ENCODE peak calls at places on chromosomes 4 and X, in six cellular contexts. A, D, F, J, S and H are unnamed samples.

GRCh38 chr4:42855779-42856178 is 36.7 kb upstream of the GRXCR1 start:
- DNase-seq in A (no peak), D (no peak), F (no peak), J (no peak), S (no peak), H (no peak)

GRCh38 chrX:44935640-44936039 is 62.7 kb downstream of the KDM6A start:
- DNase-seq in A (no peak), D (no peak), F (no peak), J (no peak), S (no peak), H (no peak)

GRCh38 chrX:150648296-150648940 is 44.8 kb upstream of the MTMR1 start:
- DNase-seq in A (no peak), D (no peak), F (no peak), J (no peak), S (no peak), H (no peak)

GRCh38 chrX:21374163-21374993 is at the start of gene CNKSR2:
- DNase-seq in A (no peak), D (peak; percentile 91), F (peak; percentile 39), J (peak; percentile 10), S (no peak), H (peak; percentile 66)

GRCh38 chrX:16836371-16836770 is 33.8 kb downstream of the RBBP7 start:
- DNase-seq in A (no peak), D (peak; percentile 56), F (no peak), J (no peak), S (peak; percentile 18), H (peak; percentile 48)

GRCh38 chr4:37389967-37390580 is 145.5 kb downstream of the NWD2 start:
- DNase-seq in A (no peak), D (peak; percentile 34), F (no peak), J (peak; percentile 68), S (peak; percentile 33), H (no peak)

GRCh38 chrX:9171841-9172240 is 137.9 kb upstream of the FAM9B start:
- DNase-seq in A (no peak), D (no peak), F (no peak), J (peak; percentile 35), S (peak; percentile 70), H (no peak)

GRCh38 chr4:4384837-4385236 is 2.1 kb upstream of the NSG1 start:
- DNase-seq in A (no peak), D (peak; percentile 35), F (no peak), J (peak; percentile 40), S (no peak), H (peak; percentile 78)

GRCh38 chr4:141350122-141350904 is 129.6 kb downstream of the ZNF330 start:
- DNase-seq in A (no peak), D (no peak), F (no peak), J (peak; percentile 91), S (peak; percentile 94), H (no peak)

GRCh38 chr4:182143086-182143821 is 99.9 kb upstream of the TENM3 start:
- DNase-seq in A (no peak), D (peak; percentile 51), F (no peak), J (peak; percentile 25), S (peak; percentile 44), H (no peak)

GRCh38 chr4:14308229-14308651 is 680.7 kb upstream of the BOD1L1 start:
- DNase-seq in A (no peak), D (no peak), F (no peak), J (no peak), S (no peak), H (no peak)

GRCh38 chr4:105683038-105683437 is 25.5 kb downstream of the INTS12 start:
- DNase-seq in A (no peak), D (no peak), F (no peak), J (no peak), S (no peak), H (no peak)

GRCh38 chrX:140764401-140764919 is 54.9 kb downstream of the LINC00632 start:
- DNase-seq in A (no peak), D (peak; percentile 60), F (no peak), J (peak; percentile 73), S (peak; percentile 68), H (peak; percentile 32)

GRCh38 chr4:76781698-76782595 is 116.0 kb downstream of the SOWAHB start:
- DNase-seq in A (no peak), D (no peak), F (no peak), J (peak; percentile 79), S (peak; percentile 100), H (no peak)

GRCh38 chr4:72358483-72358882 is 210.5 kb downstream of the ADAMTS3 start:
- DNase-seq in A (no peak), D (no peak), F (no peak), J (no peak), S (no peak), H (no peak)

GRCh38 chrX:114611018-114611619 is 27.2 kb downstream of the HTR2C start:
- DNase-seq in A (no peak), D (peak; percentile 56), F (peak; percentile 7), J (peak; percentile 57), S (peak; percentile 44), H (no peak)

GRCh38 chr4:5758741-5759140 is 47.7 kb downstream of the EVC start:
- DNase-seq in A (peak; percentile 46), D (no peak), F (no peak), J (peak; percentile 77), S (peak; percentile 99), H (no peak)

GRCh38 chr4:38090450-38091246 is 130.4 kb downstream of the PTTG2 start:
- DNase-seq in A (no peak), D (no peak), F (no peak), J (no peak), S (no peak), H (no peak)

GRCh38 chr4:88613417-88613875 is 21.2 kb downstream of the HERC3 start:
- DNase-seq in A (no peak), D (no peak), F (peak; percentile 35), J (no peak), S (no peak), H (no peak)

GRCh38 chrX:38166478-38167083 is 54.1 kb downstream of the SRPX start:
- DNase-seq in A (no peak), D (peak; percentile 8), F (no peak), J (peak; percentile 47), S (no peak), H (no peak)

GRCh38 chrX:148794350-148794749 is 293.9 kb downstream of the AFF2 start:
- DNase-seq in A (no peak), D (no peak), F (no peak), J (no peak), S (no peak), H (no peak)

GRCh38 chr4:99202094-99202493 is 17.0 kb downstream of the ADH6 start:
- DNase-seq in A (no peak), D (no peak), F (no peak), J (no peak), S (no peak), H (no peak)

GRCh38 chrX:68703369-68703768 is 55.9 kb downstream of the STARD8 start:
- DNase-seq in A (no peak), D (no peak), F (no peak), J (no peak), S (no peak), H (no peak)

GRCh38 chrX:87299563-87300160 is 217.9 kb upstream of the KLHL4 start:
- DNase-seq in A (no peak), D (peak; percentile 3), F (no peak), J (peak; percentile 27), S (peak; percentile 0), H (no peak)

GRCh38 chr4:30828290-30828926 is 108.2 kb downstream of the PCDH7 start:
- DNase-seq in A (no peak), D (no peak), F (no peak), J (no peak), S (peak; percentile 16), H (no peak)

GRCh38 chrX:153539171-153539978 is 21.9 kb downstream of the ATP2B3 start:
- DNase-seq in A (peak; percentile 69), D (peak; percentile 80), F (peak; percentile 43), J (peak; percentile 67), S (peak; percentile 31), H (peak; percentile 82)

GRCh38 chr4:163611172-163611571 is 116.7 kb downstream of the TMA16 start:
- DNase-seq in A (no peak), D (no peak), F (no peak), J (no peak), S (no peak), H (no peak)

GRCh38 chrX:12798601-12799000 is 7.4 kb downstream of the PRPS2 start:
- DNase-seq in A (no peak), D (no peak), F (no peak), J (no peak), S (peak; percentile 12), H (no peak)
- TF ChIP-seq CTCF in A (no peak), D (no peak), F (no peak), J (no peak), S (no peak), H (no peak)

GRCh38 chr4:104447346-104447745 is 47.3 kb downstream of the CXXC4 start:
- DNase-seq in A (no peak), D (no peak), F (no peak), J (no peak), S (no peak), H (no peak)

GRCh38 chr4:104457308-104457981 is 37.2 kb downstream of the CXXC4 start:
- DNase-seq in A (no peak), D (no peak), F (no peak), J (no peak), S (no peak), H (no peak)

GRCh38 chr4:104449537-104449936 is 45.2 kb downstream of the CXXC4 start:
- DNase-seq in A (no peak), D (no peak), F (no peak), J (no peak), S (no peak), H (no peak)

GRCh38 chr4:104446431-104446925 is 48.2 kb downstream of the CXXC4 start:
- DNase-seq in A (no peak), D (no peak), F (no peak), J (no peak), S (no peak), H (no peak)

GRCh38 chr4:104451573-104451972 is 43.1 kb downstream of the CXXC4 start:
- DNase-seq in A (no peak), D (no peak), F (no peak), J (peak; percentile 12), S (no peak), H (no peak)
- TF ChIP-seq CTCF in A (no peak), D (peak; percentile 32), F (no peak), J (peak; percentile 41), S (no peak), H (no peak)

GRCh38 chrX:103630171-103630511 is 1.4 kb downstream of the TCEAL1 start:
- DNase-seq in A (no peak), D (no peak), F (no peak), J (no peak), S (no peak), H (no peak)
- TF ChIP-seq CTCF in A (no peak), D (no peak), F (no peak), J (no peak), S (no peak), H (no peak)

GRCh38 chrX:124023838-124024238 is 62.3 kb downstream of the STAG2 start:
- DNase-seq in A (no peak), D (no peak), F (no peak), J (no peak), S (peak; percentile 30), H (no peak)

GRCh38 chrX:124015721-124016120 is 54.2 kb downstream of the STAG2 start:
- DNase-seq in A (no peak), D (no peak), F (no peak), J (no peak), S (no peak), H (no peak)

DNA sequence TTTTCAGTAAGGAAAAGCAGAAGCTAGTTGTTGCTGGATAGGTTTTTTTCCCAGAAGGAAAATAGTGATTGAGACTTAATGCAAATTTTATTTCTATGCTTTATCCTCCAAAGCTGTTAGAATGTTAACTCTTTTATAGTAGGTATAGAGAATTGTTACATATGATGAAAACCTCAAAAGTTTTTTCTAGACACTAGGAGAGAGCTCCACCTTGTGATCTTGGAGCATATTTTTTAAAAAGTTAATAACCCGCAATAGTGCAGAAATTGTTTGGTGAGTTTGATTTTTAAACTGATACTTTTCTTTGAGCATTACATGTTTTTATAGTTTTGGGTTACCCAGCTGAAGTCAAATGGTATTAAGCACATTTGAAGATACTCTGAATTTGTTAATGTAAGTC is 56.5 kb downstream of the STAG2 start:
- DNase-seq in A (no peak), D (no peak), F (no peak), J (no peak), S (no peak), H (no peak)
- TF ChIP-seq CTCF in A (no peak), D (no peak), F (peak; percentile 35), J (peak; percentile 9), S (no peak), H (no peak)